ENCODE peak calls at places on chromosomes 12 and 14, in five cellular contexts. X, A, I, J and O are unnamed samples.
A peak's percentile ranks its signal among the peaks of the same experiment; 100 is the strongest.

GRCh38 chr14:50985124-50985815 is 41.0 kb upstream of the PYGL start:
- DNase-seq in X (no peak), A (no peak), I (peak; percentile 12), J (no peak), O (no peak)

GRCh38 chr12:98684199-98684598 is 39.1 kb downstream of the APAF1 start:
- DNase-seq in X (no peak), A (no peak), I (no peak), J (no peak), O (no peak)

GRCh38 chr12:132572106-132572505 is 38.3 kb downstream of the LRCOL1 start:
- DNase-seq in X (no peak), A (no peak), I (no peak), J (no peak), O (no peak)

GRCh38 chr14:23379331-23380196 is 2.7 kb downstream of the CMTM5 start:
- DNase-seq in X (peak; percentile 63), A (peak; percentile 90), I (peak; percentile 45), J (peak; percentile 53), O (no peak)

GRCh38 chr12:71045781-71046180 is 112.0 kb downstream of the TSPAN8 start:
- DNase-seq in X (peak; percentile 90), A (no peak), I (peak; percentile 88), J (no peak), O (peak; percentile 37)

GRCh38 chr12:93763746-93764147 is 86.6 kb downstream of the CRADD start:
- DNase-seq in X (no peak), A (no peak), I (no peak), J (no peak), O (no peak)

GRCh38 chr12:58509116-58509885 is 411.0 kb downstream of the LRIG3 start:
- DNase-seq in X (peak; percentile 69), A (no peak), I (peak; percentile 60), J (no peak), O (no peak)

GRCh38 chr12:22851532-22851931 is 226.6 kb downstream of the ETNK1 start:
- DNase-seq in X (no peak), A (no peak), I (no peak), J (no peak), O (no peak)

GRCh38 chr12:124764870-124765570 is 98.6 kb downstream of the SCARB1 start:
- DNase-seq in X (peak; percentile 84), A (no peak), I (peak; percentile 98), J (no peak), O (peak; percentile 99)

GRCh38 chr14:69475194-69475818 is 9.2 kb upstream of the PLEKHD1 start:
- DNase-seq in X (peak; percentile 29), A (no peak), I (peak; percentile 29), J (no peak), O (no peak)

GRCh38 chr12:1619599-1619998 is 9.4 kb upstream of the WNT5B start:
- DNase-seq in X (no peak), A (no peak), I (peak; percentile 33), J (no peak), O (no peak)

GRCh38 chr12:6163554-6164060 is 36.6 kb upstream of the CD9 start:
- DNase-seq in X (no peak), A (no peak), I (no peak), J (no peak), O (no peak)

GRCh38 chr12:43806737-43807072 is 588 bp upstream of the TWF1 start:
- DNase-seq in X (no peak), A (no peak), I (no peak), J (no peak), O (no peak)

GRCh38 chr12:7146906-7147305 is 16.7 kb downstream of the CLSTN3 start:
- DNase-seq in X (no peak), A (no peak), I (no peak), J (no peak), O (no peak)

GRCh38 chr14:91509083-91509877 is 830 bp downstream of the PPP4R3A start:
- DNase-seq in X (peak; percentile 35), A (peak; percentile 73), I (peak; percentile 13), J (peak; percentile 20), O (no peak)

GRCh38 chr14:102568115-102568614 is 24.3 kb upstream of the RCOR1 start:
- DNase-seq in X (no peak), A (no peak), I (no peak), J (peak; percentile 46), O (no peak)

GRCh38 chr12:50003595-50003994 is 21.7 kb downstream of the RACGAP1 start:
- DNase-seq in X (peak; percentile 49), A (no peak), I (peak; percentile 67), J (no peak), O (no peak)

GRCh38 chr14:105436891-105437722 is 17.5 kb downstream of the MTA1 start:
- DNase-seq in X (no peak), A (no peak), I (no peak), J (no peak), O (no peak)

GRCh38 chr14:61839452-61839851 is 77.2 kb downstream of the SNAPC1 start:
- DNase-seq in X (peak; percentile 36), A (no peak), I (peak; percentile 84), J (no peak), O (no peak)

GRCh38 chr14:63229330-63230059 is 25.3 kb downstream of the RHOJ start:
- DNase-seq in X (no peak), A (no peak), I (peak; percentile 18), J (no peak), O (no peak)
- H3K4me3 ChIP-seq in X (no peak overlapping the region), A (no peak overlapping the region), I (no peak overlapping the region), J (no peak overlapping the region), O (no peak overlapping the region)

GRCh38 chr12:72264548-72265175 is 7.5 kb upstream of the TRHDE start:
- DNase-seq in X (peak; percentile 62), A (no peak), I (peak; percentile 22), J (no peak), O (no peak)
- TF ChIP-seq CTCF in X (peak; percentile 42), A (no peak), I (peak; percentile 44), J (no peak), O (peak; percentile 21)

GRCh38 chr14:80634106-80634758 is 307.3 kb downstream of the CEP128 start:
- DNase-seq in X (peak; percentile 59), A (no peak), I (peak; percentile 19), J (no peak), O (no peak)
- H3K4me3 ChIP-seq in X (no peak overlapping the region), A (no peak overlapping the region), I (no peak overlapping the region), J (no peak overlapping the region), O (no peak overlapping the region)

GRCh38 chr14:21133896-21134295 is 22.0 kb downstream of the OR5AU1 start:
- DNase-seq in X (no peak), A (no peak), I (no peak), J (no peak), O (no peak)

DNA sequence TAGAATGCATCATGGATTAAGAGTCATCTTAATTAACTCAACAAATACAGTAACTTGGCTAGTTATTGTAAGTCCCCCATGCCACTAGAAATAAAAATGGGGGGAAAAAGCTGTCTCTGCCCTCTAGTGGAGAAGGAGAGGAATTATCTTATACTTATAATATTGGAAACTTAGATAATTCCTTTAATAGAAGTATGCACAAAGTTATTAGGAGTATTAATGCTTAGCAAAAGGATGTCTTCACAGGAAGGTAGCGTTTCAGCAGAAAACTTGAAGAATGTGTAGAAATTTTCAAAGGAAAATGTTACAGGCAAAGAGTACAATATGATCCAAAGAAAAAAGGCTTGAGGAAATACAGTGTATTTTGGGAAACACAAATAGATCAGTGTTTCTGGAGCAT is 19.8 kb downstream of the OR5AU1 start:
- DNase-seq in X (peak; percentile 18), A (no peak), I (peak; percentile 28), J (no peak), O (no peak)
- TF ChIP-seq CTCF in X (peak; percentile 65), A (peak; percentile 47), I (peak; percentile 68), J (peak; percentile 85), O (peak; percentile 24)

DNA sequence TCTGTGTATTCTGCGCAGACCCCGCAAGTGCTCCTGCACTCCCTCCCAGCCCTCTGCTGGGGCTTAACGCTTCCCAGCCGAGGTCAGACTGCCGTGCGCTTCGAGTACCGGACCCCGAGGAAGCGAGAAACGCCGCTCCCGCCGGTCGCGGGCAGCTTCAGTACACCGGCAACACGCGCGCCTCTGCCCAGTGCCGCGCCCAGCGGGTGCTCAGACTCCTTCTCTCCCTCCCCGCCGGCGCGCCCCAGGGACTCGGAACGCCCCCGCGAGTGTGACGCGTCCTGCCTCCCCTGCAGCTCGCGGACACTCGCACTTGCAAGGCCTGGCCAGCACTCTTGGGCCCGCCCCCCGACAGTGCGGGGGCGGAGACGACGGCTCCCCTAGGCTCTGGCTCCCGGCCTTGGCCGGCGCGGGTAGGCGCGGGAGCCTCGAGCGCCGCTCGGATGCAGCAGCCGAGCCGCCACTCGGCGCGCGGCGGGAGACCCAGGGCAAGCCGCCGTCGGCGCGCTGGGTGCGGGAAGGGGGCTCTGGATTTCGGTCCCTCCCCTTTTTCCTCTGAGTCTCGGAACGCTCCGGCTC is at the start of gene PTGER2:
- DNase-seq in X (peak; percentile 99), A (peak; percentile 80), I (peak; percentile 94), J (peak; percentile 68), O (peak; percentile 42)
- H3K4me3 ChIP-seq in X (peak within 1 kb of the TSS; percentile 71), A (peak within 1 kb of the TSS; percentile 35), I (peak within 1 kb of the TSS; percentile 33), J (peak within 1 kb of the TSS; percentile 85), O (peak within 1 kb of the TSS; percentile 77)

DNA sequence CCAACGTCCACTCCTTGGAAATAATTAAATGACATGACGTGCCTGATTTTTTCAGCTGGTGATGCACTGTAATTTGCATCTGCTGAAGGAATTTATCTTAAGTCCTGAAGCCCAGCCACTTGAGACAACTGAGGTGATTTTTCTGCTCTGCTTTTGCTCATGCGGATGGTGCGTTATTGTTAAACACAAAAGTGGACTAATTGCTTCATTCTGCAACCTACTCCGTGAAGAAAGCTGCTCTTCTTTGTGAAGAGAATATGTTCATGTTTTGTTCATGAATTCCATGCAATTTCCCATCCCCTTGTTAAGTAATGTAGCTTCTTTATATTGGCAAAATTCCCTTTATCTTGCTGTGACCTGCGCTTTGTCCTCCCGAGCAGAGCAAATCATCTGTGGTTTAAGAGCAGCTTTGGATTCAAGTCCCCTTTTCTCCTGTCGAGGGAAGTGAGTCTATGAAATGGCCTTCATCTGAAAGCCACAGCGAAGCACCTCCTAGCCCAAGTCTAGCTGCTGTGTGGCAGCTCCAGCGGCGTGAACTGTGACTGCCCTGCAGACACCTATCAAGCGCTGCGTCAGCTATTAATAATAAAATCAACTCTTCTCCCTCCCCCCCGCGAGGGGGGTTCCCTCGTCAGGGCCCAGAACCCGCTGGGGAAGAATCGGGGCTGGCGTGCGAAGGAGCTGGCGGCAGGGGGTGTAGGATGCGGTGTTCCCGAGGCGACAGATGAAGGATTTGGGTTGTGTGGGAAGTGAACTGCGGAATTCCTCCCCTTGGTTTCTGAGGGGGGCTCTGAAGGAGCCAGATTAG is 867 bp upstream of the ATP2A2 start:
- DNase-seq in X (peak; percentile 75), A (peak; percentile 72), I (no peak), J (peak; percentile 28), O (no peak)
- TF ChIP-seq CTCF in X (no peak), A (no peak), I (no peak), J (no peak), O (no peak)

DNA sequence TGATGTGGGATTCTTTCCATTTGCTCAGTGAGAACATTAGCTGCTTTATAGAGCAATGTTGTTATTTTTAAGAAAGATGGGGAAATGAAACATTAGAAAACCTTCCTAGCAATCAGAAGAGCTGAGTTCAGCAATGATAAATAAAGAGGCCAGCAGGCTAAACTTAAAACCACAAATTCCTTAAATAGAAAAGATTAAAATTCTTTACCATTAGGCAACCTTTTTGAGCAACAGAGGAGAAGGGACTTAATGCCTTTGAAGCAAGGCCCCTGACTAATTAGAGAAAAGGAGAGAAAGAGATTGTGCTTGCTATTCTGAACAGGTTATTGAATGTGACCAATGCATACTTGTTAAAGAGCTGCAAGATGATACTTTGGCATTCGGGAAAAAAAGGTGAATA is 160.8 kb upstream of the LMO3 start:
- DNase-seq in X (no peak), A (no peak), I (no peak), J (no peak), O (no peak)
- H3K4me3 ChIP-seq in X (no peak overlapping the region), A (no peak overlapping the region), I (no peak overlapping the region), J (no peak overlapping the region), O (no peak overlapping the region)